ENCODE peak calls at places on chromosome 20, in seven cellular contexts. A, W, Q, C, K, P and E are unnamed samples.

GRCh38 chr20:47133809-47134456 is 222.6 kb downstream of the ZMYND8 start:
- DNase-seq in A (no peak), W (peak), Q (no peak), C (no peak), K (peak), P (no peak), E (peak)

GRCh38 chr20:35891375-35891774 is 62.9 kb downstream of the SCAND1 start:
- DNase-seq in A (no peak), W (no peak), Q (no peak), C (no peak), K (no peak), P (no peak), E (no peak)

GRCh38 chr20:38270869-38271608 is 10.5 kb upstream of the KIAA1755 start:
- DNase-seq in A (peak), W (peak), Q (no peak), C (no peak), K (no peak), P (no peak), E (peak)

GRCh38 chr20:8400461-8400860 is 268.4 kb downstream of the PLCB1 start:
- DNase-seq in A (no peak), W (no peak), Q (no peak), C (no peak), K (no peak), P (no peak), E (no peak)

GRCh38 chr20:62065669-62066338 is at the start of gene TAF4:
- DNase-seq in A (no peak), W (peak), Q (peak), C (peak), K (peak), P (peak), E (peak)

GRCh38 chr20:1336699-1337387 is 7.9 kb upstream of the SDCBP2 start:
- DNase-seq in A (no peak), W (peak), Q (no peak), C (no peak), K (no peak), P (no peak), E (no peak)

GRCh38 chr20:8722277-8722928 is 346.5 kb upstream of the PLCB4 start:
- DNase-seq in A (no peak), W (no peak), Q (no peak), C (peak), K (peak), P (peak), E (peak)

GRCh38 chr20:23022849-23023248 is 12.3 kb upstream of the SSTR4 start:
- DNase-seq in A (no peak), W (no peak), Q (no peak), C (no peak), K (no peak), P (no peak), E (no peak)

GRCh38 chr20:63122626-63123025 is 93.3 kb downstream of the YTHDF1 start:
- DNase-seq in A (no peak), W (no peak), Q (no peak), C (no peak), K (peak), P (no peak), E (no peak)

GRCh38 chr20:59258103-59258705 is 42.2 kb upstream of the EDN3 start:
- DNase-seq in A (no peak), W (no peak), Q (no peak), C (no peak), K (no peak), P (no peak), E (no peak)

GRCh38 chr20:52049001-52049731 is 142.4 kb downstream of the ZFP64 start:
- DNase-seq in A (no peak), W (no peak), Q (no peak), C (no peak), K (no peak), P (no peak), E (no peak)

GRCh38 chr20:1811621-1812498 is 83.3 kb upstream of the SIRPA start:
- DNase-seq in A (no peak), W (no peak), Q (no peak), C (no peak), K (no peak), P (no peak), E (no peak)

GRCh38 chr20:48302844-48303552 is 517.7 kb upstream of the SULF2 start:
- DNase-seq in A (no peak), W (no peak), Q (no peak), C (no peak), K (no peak), P (no peak), E (no peak)

GRCh38 chr20:17646901-17647301 is 35.1 kb downstream of the RRBP1 start:
- DNase-seq in A (no peak), W (no peak), Q (peak), C (peak), K (peak), P (peak), E (no peak)

GRCh38 chr20:32484221-32485125 is 100.7 kb downstream of the NOL4L start:
- DNase-seq in A (no peak), W (peak), Q (peak), C (peak), K (peak), P (peak), E (no peak)

GRCh38 chr20:14055127-14055742 is 59.9 kb downstream of the MACROD2 start:
- DNase-seq in A (peak), W (no peak), Q (no peak), C (peak), K (no peak), P (peak), E (no peak)

GRCh38 chr20:48156521-48156920 is 371.2 kb upstream of the SULF2 start:
- DNase-seq in A (no peak), W (no peak), Q (no peak), C (no peak), K (no peak), P (no peak), E (no peak)

GRCh38 chr20:56445540-56445939 is 22.9 kb upstream of the RTF2 start:
- DNase-seq in A (no peak), W (no peak), Q (peak), C (no peak), K (no peak), P (no peak), E (no peak)

GRCh38 chr20:41391587-41392001 is 25.0 kb upstream of the EMILIN3 start:
- DNase-seq in A (peak), W (no peak), Q (no peak), C (no peak), K (no peak), P (no peak), E (peak)

GRCh38 chr20:2752631-2753455 is 47.6 kb downstream of the CPXM1 start:
- DNase-seq in A (no peak), W (peak), Q (peak), C (peak), K (no peak), P (peak), E (no peak)

GRCh38 chr20:63594043-63594561 is 20.1 kb upstream of the HELZ2 start:
- DNase-seq in A (no peak), W (peak), Q (no peak), C (no peak), K (no peak), P (no peak), E (peak)

GRCh38 chr20:51400051-51400926 is 142.2 kb downstream of the NFATC2 start:
- DNase-seq in A (no peak), W (no peak), Q (peak), C (no peak), K (no peak), P (no peak), E (no peak)

GRCh38 chr20:45374966-45375365 is 3.2 kb downstream of the TP53TG5 start:
- DNase-seq in A (no peak), W (no peak), Q (no peak), C (no peak), K (no peak), P (no peak), E (no peak)

GRCh38 chr20:46031014-46031569 is 2.1 kb downstream of the SLC12A5 start:
- DNase-seq in A (no peak), W (no peak), Q (no peak), C (no peak), K (no peak), P (no peak), E (no peak)

GRCh38 chr20:62019881-62020492 is 45.7 kb downstream of the TAF4 start:
- DNase-seq in A (no peak), W (peak), Q (no peak), C (no peak), K (no peak), P (no peak), E (no peak)

GRCh38 chr20:35515949-35516645 is 13.4 kb downstream of the C20orf173 start:
- DNase-seq in A (peak), W (no peak), Q (no peak), C (no peak), K (no peak), P (no peak), E (peak)

GRCh38 chr20:53722515-53723036 is 128.9 kb upstream of the ZNF217 start:
- DNase-seq in A (no peak), W (no peak), Q (no peak), C (no peak), K (no peak), P (no peak), E (no peak)

GRCh38 chr20:61437280-61438206 is 185.5 kb downstream of the CDH4 start:
- DNase-seq in A (peak), W (no peak), Q (peak), C (no peak), K (no peak), P (no peak), E (no peak)

GRCh38 chr20:50848846-50849673 is 54.2 kb downstream of the BCAS4 start:
- DNase-seq in A (no peak), W (no peak), Q (no peak), C (no peak), K (no peak), P (peak), E (no peak)

GRCh38 chr20:32832664-32833063 is 12.9 kb downstream of the MAPRE1 start:
- DNase-seq in A (no peak), W (no peak), Q (no peak), C (no peak), K (no peak), P (no peak), E (no peak)

GRCh38 chr20:45254867-45255266 is 503 bp upstream of the SLPI start:
- DNase-seq in A (no peak), W (no peak), Q (no peak), C (no peak), K (no peak), P (no peak), E (peak)

GRCh38 chr20:52996130-52996529 is 24.0 kb downstream of the TSHZ2 start:
- DNase-seq in A (no peak), W (no peak), Q (no peak), C (no peak), K (no peak), P (no peak), E (no peak)